ENCODE peak calls at places on chromosome 1, in five cellular contexts. K is activated naive CD4-positive, alpha-beta T cell; G is NCI-H2029; Z is skeletal muscle cell; T is renal cortical epithelial cell. L is an unnamed sample.
A peak's percentile ranks its signal among the peaks of the same experiment; 100 is the strongest.

GRCh38 chr1:181033799-181034391 is at the start of gene MR1:
- DNase-seq in Z (no peak), G (peak; percentile 69), K (no peak), T (peak; percentile 95), L (peak; percentile 36)

GRCh38 chr1:38134294-38134755 is 87.7 kb upstream of the POU3F1 start:
- DNase-seq in T (no peak), Z (no peak), G (no peak), K (no peak), L (no peak)

GRCh38 chr1:211756471-211757020 is 74.0 kb downstream of the LPGAT1 start:
- DNase-seq in G (no peak), Z (no peak), K (no peak), T (no peak), L (no peak)

GRCh38 chr1:240888039-240888786 is 276.3 kb upstream of the GREM2 start:
- DNase-seq in G (no peak), T (peak; percentile 22), Z (no peak), K (no peak), L (peak; percentile 44)

GRCh38 chr1:27360159-27361043 is 6.4 kb downstream of the MAP3K6 start:
- DNase-seq in K (no peak), G (no peak), T (no peak), Z (no peak), L (no peak)

GRCh38 chr1:12708956-12709555 is 6.9 kb upstream of the AADACL3 start:
- DNase-seq in Z (no peak), T (no peak), G (no peak), K (no peak), L (no peak)

GRCh38 chr1:165551469-165551868 is 7.7 kb downstream of the LRRC52 start:
- DNase-seq in K (no peak), Z (no peak), G (no peak), T (no peak), L (no peak)

GRCh38 chr1:94022471-94023189 is 98.3 kb downstream of the ABCA4 start:
- DNase-seq in K (no peak), T (peak; percentile 60), Z (peak; percentile 92), G (peak; percentile 86), L (no peak)

GRCh38 chr1:9784508-9785133 is 39.1 kb downstream of the CLSTN1 start:
- DNase-seq in K (no peak), G (peak; percentile 52), T (peak; percentile 79), Z (no peak), L (peak; percentile 2)

GRCh38 chr1:201127755-201128455 is 921 bp upstream of the ASCL5 start:
- DNase-seq in K (no peak), G (no peak), Z (no peak), T (no peak), L (no peak)

GRCh38 chr1:57683037-57683928 is 259.4 kb upstream of the DAB1 start:
- DNase-seq in K (no peak), T (no peak), Z (no peak), G (no peak), L (no peak)

L was measured in SHP77.